ENCODE peak calls at places on chromosomes 11 and 22, in five cellular contexts. R, N, K, C and S are unnamed samples.

GRCh38 chr22:23263651-23264555 is 83.6 kb downstream of the BCR start:
- DNase-seq in N (no peak), C (no peak), K (peak; percentile 58), R (peak; percentile 93), S (no peak)

GRCh38 chr22:50062509-50063135 is 4.5 kb upstream of the TTLL8 start:
- DNase-seq in C (no peak), N (no peak), K (no peak), R (no peak), S (no peak)

GRCh38 chr22:23240639-23241389 is 60.5 kb downstream of the BCR start:
- DNase-seq in C (no peak), R (peak; percentile 39), N (no peak), K (peak; percentile 65), S (peak; percentile 57)

GRCh38 chr11:73801136-73801535 is 13.5 kb downstream of the MRPL48 start:
- DNase-seq in C (no peak), N (no peak), R (no peak), K (no peak), S (no peak)

GRCh38 chr11:61132646-61133045 is 28.6 kb downstream of the VPS37C start:
- DNase-seq in N (no peak), C (no peak), R (no peak), K (no peak), S (no peak)

GRCh38 chr11:13166036-13166435 is 111.6 kb upstream of the BMAL1 start:
- DNase-seq in R (no peak), N (no peak), K (no peak), C (no peak), S (no peak)

GRCh38 chr11:28547395-28547794 is 439.2 kb downstream of the METTL15 start:
- DNase-seq in R (no peak), K (no peak), C (no peak), N (no peak), S (no peak)

GRCh38 chr22:38981005-38981658 is 1.0 kb upstream of the APOBEC3B start:
- DNase-seq in C (no peak), R (no peak), K (peak; percentile 59), N (peak; percentile 67), S (no peak)

GRCh38 chr11:40130427-40130826 is 1329.0 kb downstream of the LRRC4C start:
- DNase-seq in N (no peak), C (no peak), K (no peak), R (no peak), S (peak; percentile 16)

GRCh38 chr11:11966354-11966741 is 42.1 kb downstream of the DKK3 start:
- DNase-seq in C (no peak), K (no peak), R (no peak), N (no peak), S (no peak)

GRCh38 chr22:17774206-17774927 is at the start of gene BID:
- DNase-seq in K (peak; percentile 81), C (no peak), N (no peak), R (peak; percentile 59), S (peak; percentile 84)

GRCh38 chr22:23398701-23399366 is 181.3 kb downstream of the IGLL1 start:
- DNase-seq in N (no peak), C (no peak), R (no peak), K (no peak), S (no peak)

GRCh38 chr11:113270080-113270479 is 44.3 kb upstream of the TTC12 start:
- DNase-seq in C (no peak), N (no peak), K (no peak), R (no peak), S (no peak)

GRCh38 chr22:20420157-20420842 is 17.3 kb downstream of the SCARF2 start:
- DNase-seq in R (no peak), C (no peak), N (no peak), K (no peak), S (no peak)

GRCh38 chr22:37777122-37777687 is 30.5 kb upstream of the GCAT start:
- DNase-seq in N (peak; percentile 21), C (peak; percentile 74), K (peak; percentile 28), R (no peak), S (no peak)

GRCh38 chr11:19134004-19134403 is 17.0 kb downstream of the ZDHHC13 start:
- DNase-seq in C (no peak), K (no peak), N (no peak), R (no peak), S (no peak)

GRCh38 chr22:38755155-38755910 is 465 bp downstream of the SUN2 start:
- DNase-seq in K (peak; percentile 89), R (peak; percentile 51), N (peak; percentile 80), C (no peak), S (peak; percentile 80)

GRCh38 chr22:39183991-39184585 is 31.6 kb upstream of the CBX7 start:
- DNase-seq in C (no peak), N (peak; percentile 65), K (peak; percentile 67), R (no peak), S (no peak)

GRCh38 chr22:37626144-37626543 is 13.3 kb upstream of the SH3BP1 start:
- DNase-seq in R (no peak), K (no peak), N (no peak), C (no peak), S (no peak)

GRCh38 chr11:5689551-5689983 is at the start of gene TRIM22:
- DNase-seq in C (peak; percentile 92), K (no peak), N (no peak), R (peak; percentile 63), S (no peak)

DNA sequence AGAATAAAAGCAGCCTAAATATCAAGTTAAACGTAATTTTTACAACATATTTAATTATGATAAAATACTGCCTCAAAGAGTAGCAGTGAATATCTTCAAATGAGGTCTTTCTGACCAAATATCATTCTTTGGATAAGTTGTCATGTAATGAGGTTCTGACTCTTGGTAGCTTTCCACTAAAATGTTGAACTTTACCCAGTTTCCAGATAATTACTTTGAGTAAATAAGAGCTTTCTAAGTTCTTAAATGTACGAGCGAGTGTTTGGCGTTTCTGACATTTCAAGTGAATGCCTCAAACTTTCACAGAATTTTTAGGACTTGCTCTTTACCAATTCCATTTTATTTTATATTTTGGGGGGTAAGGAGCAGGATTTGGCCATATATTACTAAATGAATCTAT is 1515.2 kb downstream of the FAM181B start:
- DNase-seq in R (no peak), N (peak; percentile 3), K (no peak), C (no peak), S (no peak)
- TF ChIP-seq POLR2AphosphoS5 in R (no peak), N (no peak), K (no peak), C (no peak), S (no peak)

DNA sequence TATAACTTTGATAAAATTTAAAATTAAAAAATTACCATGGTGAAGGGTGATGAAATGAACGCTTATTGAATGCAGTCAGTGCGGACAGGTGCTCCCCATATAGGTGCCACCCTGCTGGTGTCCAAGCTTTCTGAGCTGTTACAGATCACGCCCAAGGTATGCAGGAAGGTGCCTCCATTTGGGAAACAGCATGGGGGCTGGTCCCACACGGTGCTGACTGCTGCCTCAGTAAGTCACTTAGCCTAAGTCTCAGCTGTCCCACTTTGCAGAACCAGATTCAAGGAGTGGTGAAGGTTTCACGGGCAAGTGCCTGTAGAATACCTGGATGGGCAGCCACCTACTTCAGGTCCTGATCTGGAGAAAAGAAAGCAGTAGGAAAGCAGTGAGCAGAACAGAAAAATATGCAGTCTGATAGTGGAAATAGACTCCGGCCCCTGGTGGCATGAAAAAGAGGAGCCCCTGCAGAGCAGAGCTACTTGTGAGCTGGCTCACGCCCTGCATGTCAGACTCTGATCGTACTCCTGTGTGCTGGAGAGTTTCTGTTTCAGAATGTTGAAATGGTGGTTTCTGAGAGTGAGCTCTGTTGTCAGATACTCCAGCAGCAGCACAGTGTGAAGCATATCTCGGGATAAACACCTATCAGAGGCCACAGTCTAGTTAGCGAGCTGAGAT is 33.2 kb downstream of the ADORA2A start:
- DNase-seq in K (no peak), C (peak; percentile 42), N (peak; percentile 28), R (no peak), S (no peak)
- TF ChIP-seq GABPA in K (no peak), C (no peak), N (no peak), R (no peak), S (no peak)

DNA sequence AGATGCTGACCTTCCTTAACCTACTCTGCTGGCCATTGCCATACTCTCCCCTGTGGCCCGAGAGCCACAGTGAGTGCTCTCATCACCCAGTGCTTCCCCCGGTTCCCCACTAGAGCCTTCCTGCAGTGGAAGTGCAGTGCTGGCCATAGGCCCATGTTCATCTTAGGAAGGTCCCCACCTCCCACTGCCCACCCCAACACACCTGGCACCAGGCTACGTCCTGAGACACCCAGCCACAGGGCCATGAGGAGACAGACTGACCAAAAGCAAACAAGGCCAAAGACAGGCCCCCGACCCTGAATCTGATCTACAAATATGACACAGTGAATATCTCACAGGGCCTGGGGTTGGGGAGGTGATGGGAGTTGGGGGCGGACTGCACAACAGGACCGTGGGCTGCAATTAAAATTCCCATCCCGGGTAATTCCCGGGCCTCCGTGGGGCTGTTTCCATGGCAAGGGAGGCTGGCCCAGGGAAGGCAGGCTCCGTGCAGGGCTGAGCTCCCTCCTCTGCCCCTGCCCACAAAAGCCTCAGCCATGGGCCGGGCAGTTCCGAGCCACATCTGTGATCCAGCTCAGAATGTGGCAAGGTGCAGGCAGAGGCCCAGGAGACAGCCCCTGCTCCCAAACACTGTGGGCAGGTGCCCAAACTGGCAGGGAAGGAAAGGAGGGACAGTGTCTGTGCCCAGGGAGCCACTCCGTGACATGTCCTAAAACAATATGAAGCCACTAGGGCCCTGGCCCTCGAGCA is 5.1 kb upstream of the CHST1 start:
- DNase-seq in C (no peak), N (no peak), K (no peak), R (no peak), S (no peak)
- TF ChIP-seq REST in C (no peak), N (no peak), K (no peak), R (no peak), S (no peak)

DNA sequence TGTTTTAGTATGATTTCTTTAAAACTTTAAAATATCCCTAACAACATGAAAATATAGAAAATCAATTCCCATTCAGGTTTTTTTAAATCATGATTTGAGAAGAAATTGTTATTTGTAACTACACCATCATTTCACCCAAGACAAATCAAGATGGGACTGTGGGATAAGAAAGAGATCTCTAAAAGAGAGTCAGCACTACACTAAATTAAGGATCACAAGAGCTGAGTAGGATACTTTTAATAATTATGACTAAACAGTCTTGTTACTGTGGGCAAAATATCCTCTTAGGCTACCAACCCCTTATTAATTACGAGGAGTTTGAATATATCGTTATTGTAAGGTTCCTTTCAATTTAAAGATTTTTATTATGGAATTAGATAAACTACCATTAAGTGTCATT is 3.0 kb downstream of the GAS2 start:
- DNase-seq in R (no peak), N (no peak), C (no peak), K (no peak), S (no peak)
- TF ChIP-seq POLR2AphosphoS5 in R (no peak), N (no peak), C (no peak), K (no peak), S (no peak)

DNA sequence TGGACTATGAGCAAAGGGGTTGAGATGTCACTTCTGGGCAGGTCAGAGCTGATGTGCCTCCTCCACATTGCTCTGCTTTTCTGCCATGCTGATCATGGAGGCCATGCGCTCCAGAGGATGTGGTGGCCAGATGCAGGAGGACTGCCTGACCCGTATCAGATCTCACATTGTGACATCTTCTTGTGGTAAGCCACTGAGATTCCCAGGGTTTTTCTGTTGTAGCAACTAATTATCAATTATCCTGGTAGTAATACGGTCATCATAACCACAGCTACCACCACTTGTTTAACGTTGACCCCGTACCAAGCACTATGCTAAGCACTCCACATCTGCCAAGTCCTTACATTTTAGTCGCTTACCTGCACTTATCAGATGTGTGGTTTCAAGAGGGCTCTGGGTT is 63.7 kb upstream of the TIMP3 start:
- DNase-seq in R (no peak), N (no peak), C (no peak), K (no peak), S (no peak)
- TF ChIP-seq GABPA in R (no peak), N (no peak), C (no peak), K (no peak), S (no peak)

GRCh38 chr11:69931994-69932910 is 113.0 kb upstream of the FGF3 start:
- DNase-seq in R (no peak), N (no peak), K (no peak), C (no peak), S (no peak)
- TF ChIP-seq REST in R (no peak), N (no peak), K (no peak), C (no peak), S (no peak)